ENCODE peak calls at places on chromosomes 7 and 10, in ten cellular contexts. K is WERI-Rb-1, N is astrocyte of the cerebellum, I is brain microvascular endothelial cell, S is neural progenitor cell, R is GM12878, X is hepatocyte, L is ovary, D is body of pancreas, J is epithelial cell of esophagus. P is an unnamed sample.

GRCh38 chr10:61688551-61689308 is 26.0 kb downstream of the CABCOCO1 start:
- DNase-seq in K (no peak), N (peak), I (no peak), S (no peak), R (no peak), X (no peak), L (no peak), D (no peak), J (no peak), P (no peak)

GRCh38 chr10:129788211-129788610 is 175.9 kb downstream of the EBF3 start:
- DNase-seq in K (no peak), N (no peak), I (no peak), S (no peak), R (no peak), X (no peak), L (no peak), D (no peak), J (no peak), P (no peak)

GRCh38 chr7:14073988-14074387 is 84.5 kb upstream of the ETV1 start:
- DNase-seq in K (no peak), N (no peak), I (peak), S (no peak), R (no peak), X (no peak), L (no peak), D (no peak), J (no peak), P (no peak)

GRCh38 chr7:130063036-130063435 is 7.3 kb upstream of the KLHDC10 start:
- DNase-seq in K (peak), N (peak), I (peak), S (peak), R (no peak), X (peak), L (no peak), D (peak), J (peak), P (peak)

GRCh38 chr10:36638461-36638860 is 486.9 kb upstream of the ANKRD30A start:
- DNase-seq in K (no peak), N (no peak), I (no peak), S (no peak), R (no peak), X (no peak), L (no peak), D (no peak), J (no peak), P (no peak)

GRCh38 chr10:74424565-74424964 is 273.5 kb downstream of the ADK start:
- DNase-seq in K (no peak), N (no peak), I (no peak), S (no peak), R (no peak), X (no peak), L (no peak), D (no peak), J (no peak), P (no peak)

GRCh38 chr10:67678335-67678974 is 17.5 kb downstream of the CTNNA3 start:
- DNase-seq in K (no peak), N (no peak), I (no peak), S (no peak), R (no peak), X (no peak), L (no peak), D (no peak), J (no peak), P (no peak)

GRCh38 chr7:28575241-28575643 is 162.9 kb downstream of the CREB5 start:
- DNase-seq in K (no peak), N (no peak), I (peak), S (no peak), R (no peak), X (no peak), L (no peak), D (no peak), J (peak), P (no peak)

GRCh38 chr7:42930889-42931288 is 1.1 kb downstream of the PSMA2 start:
- DNase-seq in K (no peak), N (no peak), I (no peak), S (no peak), R (no peak), X (peak), L (no peak), D (no peak), J (no peak), P (no peak)

GRCh38 chr10:69632516-69633199 is 2.6 kb downstream of the FAM241B start:
- DNase-seq in K (no peak), N (no peak), I (no peak), S (no peak), R (no peak), X (no peak), L (no peak), D (no peak), J (peak), P (no peak)

GRCh38 chr7:55784151-55784550 is 78.4 kb downstream of the SEPTIN14 start:
- DNase-seq in K (no peak), N (no peak), I (no peak), S (no peak), R (no peak), X (no peak), L (no peak), D (no peak), J (no peak), P (no peak)

GRCh38 chr10:20492447-20492846 is 404.7 kb downstream of the NEBL start:
- DNase-seq in K (no peak), N (no peak), I (no peak), S (peak), R (no peak), X (peak), L (no peak), D (no peak), J (no peak), P (peak)

GRCh38 chr10:11782793-11783557 is 40.2 kb upstream of the PROSER2 start:
- DNase-seq in K (no peak), N (peak), I (peak), S (peak), R (peak), X (peak), L (no peak), D (no peak), J (peak), P (no peak)

GRCh38 chr10:97278491-97278989 is 13.9 kb downstream of the ARHGAP19 start:
- DNase-seq in K (no peak), N (peak), I (peak), S (peak), R (no peak), X (peak), L (no peak), D (no peak), J (peak), P (no peak)

GRCh38 chr7:19899517-19899916 is 126.1 kb upstream of the TMEM196 start:
- DNase-seq in K (no peak), N (peak), I (no peak), S (no peak), R (no peak), X (no peak), L (no peak), D (no peak), J (peak), P (no peak)

GRCh38 chr10:2760736-2761135 is 306.6 kb upstream of the PFKP start:
- DNase-seq in K (no peak), N (no peak), I (no peak), S (no peak), R (no peak), X (no peak), L (no peak), D (no peak), J (no peak), P (no peak)

GRCh38 chr10:105549731-105550130 is 908.6 kb downstream of the SORCS3 start:
- DNase-seq in K (no peak), N (no peak), I (no peak), S (no peak), R (no peak), X (no peak), L (no peak), D (no peak), J (no peak), P (no peak)

GRCh38 chr10:61120805-61121204 is 176.8 kb upstream of the RHOBTB1 start:
- DNase-seq in K (no peak), N (no peak), I (no peak), S (no peak), R (no peak), X (no peak), L (no peak), D (no peak), J (no peak), P (no peak)

GRCh38 chr7:27170494-27170811 is 3.7 kb downstream of the HOXA10 start:
- DNase-seq in K (no peak), N (no peak), I (no peak), S (no peak), R (no peak), X (no peak), L (no peak), D (no peak), J (no peak), P (no peak)
- H3K4me3 ChIP-seq in K (no peak), N (no peak), I (no peak), S (no peak), R (no peak), X (peak), L (peak), D (no peak), J (no peak), P (no peak)

DNA sequence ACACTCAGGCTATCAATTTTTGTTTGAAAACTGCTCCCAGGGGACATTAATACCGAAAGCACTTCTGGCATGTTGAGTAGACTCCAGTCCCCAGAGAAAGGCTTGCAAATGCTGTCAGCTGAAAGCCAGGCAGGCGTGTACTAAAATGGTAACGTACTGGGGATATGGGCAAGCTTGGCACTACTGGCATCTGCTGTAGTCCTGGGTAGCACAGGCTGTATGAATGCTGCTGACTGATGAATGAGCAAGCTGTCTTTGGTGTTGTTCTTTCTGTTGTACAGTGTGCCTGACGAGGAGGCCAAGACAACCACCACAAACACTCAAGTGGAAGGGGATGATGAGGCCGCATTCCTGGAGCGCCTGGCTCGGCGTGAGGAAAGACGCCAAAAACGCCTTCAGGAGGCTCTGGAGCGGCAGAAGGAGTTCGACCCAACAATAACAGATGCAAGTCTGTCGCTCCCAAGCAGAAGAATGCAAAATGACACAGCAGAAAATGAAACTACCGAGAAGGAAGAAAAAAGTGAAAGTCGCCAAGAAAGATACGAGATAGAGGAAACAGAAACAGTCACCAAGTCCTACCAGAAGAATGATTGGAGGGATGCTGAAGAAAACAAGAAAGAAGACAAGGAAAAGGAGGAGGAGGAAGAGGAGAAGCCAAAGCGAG is 53.5 kb upstream of the AGBL3 start:
- DNase-seq in K (no peak), N (peak), I (peak), S (no peak), R (peak), X (no peak), L (no peak), D (no peak), J (no peak), P (no peak)
- H3K4me3 ChIP-seq in K (no peak), N (no peak), I (no peak), S (no peak), R (peak), X (no peak), L (no peak), D (no peak), J (no peak), P (no peak)

DNA sequence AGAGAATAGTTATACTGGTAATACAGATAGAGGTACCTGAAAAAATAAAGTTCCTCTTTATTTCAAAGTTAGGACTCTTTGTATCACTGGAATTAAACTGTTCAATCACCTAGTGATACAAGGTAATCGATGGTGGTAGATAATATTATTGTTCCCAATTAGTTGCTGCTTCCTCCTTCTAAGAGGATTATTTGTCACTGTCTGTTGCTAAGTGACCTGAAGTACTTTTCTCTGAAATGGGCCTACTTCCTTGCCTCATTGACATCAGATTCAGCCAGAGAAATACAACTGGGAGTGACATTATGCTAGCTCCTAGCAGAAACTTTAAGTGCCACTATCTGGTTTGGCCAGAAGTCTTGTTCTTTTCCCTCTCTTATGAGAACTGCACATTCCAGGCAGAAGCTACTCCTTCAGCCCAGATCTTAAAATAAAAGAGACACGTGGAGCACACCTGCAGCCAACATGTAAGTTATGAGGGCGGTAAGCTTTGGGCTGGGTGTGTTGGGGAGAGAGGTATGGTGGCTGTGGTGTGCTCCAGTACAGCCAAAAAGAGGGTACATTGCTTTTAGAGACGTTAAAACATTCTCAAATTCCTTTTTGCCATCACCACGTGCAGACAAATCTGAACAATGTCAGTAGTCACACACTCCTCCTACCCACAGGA is 54.8 kb downstream of the MINDY3 start:
- DNase-seq in K (no peak), N (no peak), I (no peak), S (no peak), R (no peak), X (no peak), L (no peak), D (no peak), J (no peak), P (no peak)
- H3K4me3 ChIP-seq in K (peak), N (no peak), I (no peak), S (no peak), R (no peak), X (no peak), L (no peak), D (no peak), J (no peak), P (no peak)

GRCh38 chr7:132573237-132573636 is 3.0 kb downstream of the PLXNA4 start:
- DNase-seq in K (no peak), N (no peak), I (no peak), S (no peak), R (no peak), X (no peak), L (no peak), D (no peak), J (no peak), P (no peak)

GRCh38 chr7:132571970-132572369 is 4.3 kb downstream of the PLXNA4 start:
- DNase-seq in K (no peak), N (no peak), I (no peak), S (no peak), R (no peak), X (no peak), L (no peak), D (no peak), J (no peak), P (no peak)

GRCh38 chr7:132575336-132575986 is 809 bp downstream of the PLXNA4 start:
- DNase-seq in K (peak), N (peak), I (peak), S (peak), R (no peak), X (peak), L (peak), D (peak), J (peak), P (peak)

GRCh38 chr7:132575987-132576722 is at the start of gene PLXNA4:
- DNase-seq in K (no peak), N (no peak), I (no peak), S (peak), R (no peak), X (peak), L (peak), D (peak), J (peak), P (peak)

DNA sequence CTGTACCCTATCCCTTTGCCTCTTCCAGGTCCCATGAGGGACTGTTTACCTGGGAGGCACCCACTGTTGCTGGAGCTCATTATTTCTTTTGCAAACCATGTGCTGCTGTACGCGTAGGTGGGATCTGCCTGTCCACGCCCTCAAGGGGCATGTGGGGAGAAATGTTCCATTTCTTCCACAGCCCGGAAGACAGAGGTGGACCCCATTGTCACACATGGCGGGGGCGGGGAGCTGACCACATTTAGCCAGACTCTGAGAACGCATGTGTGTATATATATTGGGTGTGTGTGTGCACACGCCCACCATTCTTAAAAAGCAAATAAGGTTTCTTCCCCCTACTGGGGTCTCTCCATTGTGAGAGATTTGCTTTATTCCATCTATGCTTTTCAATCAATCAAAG is 2.0 kb downstream of the PLXNA4 start:
- DNase-seq in K (no peak), N (no peak), I (no peak), S (peak), R (no peak), X (no peak), L (no peak), D (no peak), J (no peak), P (no peak)
- H3K4me3 ChIP-seq in K (no peak), N (no peak), I (no peak), S (peak), R (no peak), X (no peak), L (no peak), D (no peak), J (no peak), P (peak)

DNA sequence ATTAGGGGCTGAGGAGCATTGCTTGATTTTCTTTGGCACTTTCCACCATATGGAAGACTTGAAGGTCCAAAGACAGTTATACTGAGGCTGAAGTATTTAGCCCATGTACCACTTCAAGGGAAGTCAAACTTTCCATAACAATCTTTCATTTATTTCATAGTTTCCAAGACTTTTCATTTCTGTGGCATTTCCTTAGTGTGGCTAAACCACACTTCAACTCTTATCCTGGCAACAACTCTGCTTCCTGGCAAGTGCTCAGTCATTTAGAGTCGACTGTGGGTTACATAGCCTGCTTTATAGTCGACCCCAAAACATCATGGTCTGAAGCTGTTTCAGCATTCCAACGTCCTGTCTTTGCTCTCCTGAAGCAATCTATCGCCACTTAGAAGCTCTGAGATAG is 343.0 kb upstream of the SEMA3D start:
- DNase-seq in K (no peak), N (peak), I (peak), S (no peak), R (no peak), X (no peak), L (no peak), D (no peak), J (no peak), P (no peak)
- H3K4me3 ChIP-seq in K (no peak), N (no peak), I (no peak), S (no peak), R (no peak), X (no peak), L (no peak), D (no peak), J (no peak), P (no peak)

GRCh38 chr7:27174077-27175004 is at the start of gene HOXA10:
- DNase-seq in K (peak), N (no peak), I (no peak), S (no peak), R (no peak), X (no peak), L (peak), D (no peak), J (no peak), P (no peak)

GRCh38 chr7:27176343-27176731 is 2.2 kb upstream of the HOXA10 start:
- DNase-seq in K (peak), N (no peak), I (no peak), S (no peak), R (no peak), X (no peak), L (peak), D (no peak), J (no peak), P (no peak)

GRCh38 chr7:27175626-27176342 is 1.7 kb upstream of the HOXA10 start:
- DNase-seq in K (peak), N (no peak), I (no peak), S (no peak), R (no peak), X (no peak), L (no peak), D (no peak), J (no peak), P (no peak)

GRCh38 chr7:27173412-27174076 is 576 bp downstream of the HOXA10 start:
- DNase-seq in K (peak), N (no peak), I (no peak), S (no peak), R (no peak), X (no peak), L (peak), D (peak), J (no peak), P (no peak)

GRCh38 chr7:27175005-27175625 is 995 bp upstream of the HOXA10 start:
- DNase-seq in K (peak), N (no peak), I (no peak), S (no peak), R (no peak), X (no peak), L (peak), D (no peak), J (no peak), P (no peak)
- H3K4me3 ChIP-seq in K (no peak), N (no peak), I (no peak), S (no peak), R (no peak), X (no peak), L (peak), D (no peak), J (no peak), P (no peak)

DNA sequence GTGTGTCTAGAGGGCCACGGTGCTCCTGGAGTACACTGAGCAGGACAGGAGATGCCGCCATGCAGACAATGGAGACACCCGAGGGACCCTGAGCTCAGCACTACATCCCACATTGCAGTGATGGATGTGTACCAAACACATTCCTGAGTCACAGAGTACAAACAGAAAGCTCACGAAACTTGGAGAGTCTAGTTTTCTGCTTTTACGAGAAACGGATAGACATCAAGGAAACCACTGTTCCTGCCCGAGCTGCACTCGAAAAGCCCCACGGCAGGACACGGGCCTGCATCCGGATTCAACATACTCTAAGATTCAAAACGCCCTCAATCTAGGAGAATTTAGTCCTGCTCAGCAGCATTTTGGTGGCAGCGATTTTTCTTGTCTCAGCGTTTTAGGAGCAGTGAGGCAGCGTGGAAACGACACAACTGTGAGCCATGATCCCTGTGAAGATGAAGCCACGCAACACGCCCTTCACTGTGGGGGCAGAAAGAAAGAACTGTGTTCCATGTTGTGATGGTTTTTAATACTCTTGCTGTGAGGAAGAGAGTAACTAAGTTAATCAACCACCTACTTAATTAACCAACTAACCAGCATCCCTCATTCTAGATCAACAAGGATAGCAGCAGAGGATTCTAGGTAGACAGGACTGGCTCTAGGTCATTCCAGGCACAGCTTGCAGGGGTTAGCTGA is 3.2 kb downstream of the TNS3 start:
- DNase-seq in K (no peak), N (no peak), I (peak), S (no peak), R (no peak), X (peak), L (no peak), D (no peak), J (peak), P (no peak)
- H3K4me3 ChIP-seq in K (no peak), N (no peak), I (no peak), S (no peak), R (no peak), X (no peak), L (no peak), D (no peak), J (no peak), P (no peak)

DNA sequence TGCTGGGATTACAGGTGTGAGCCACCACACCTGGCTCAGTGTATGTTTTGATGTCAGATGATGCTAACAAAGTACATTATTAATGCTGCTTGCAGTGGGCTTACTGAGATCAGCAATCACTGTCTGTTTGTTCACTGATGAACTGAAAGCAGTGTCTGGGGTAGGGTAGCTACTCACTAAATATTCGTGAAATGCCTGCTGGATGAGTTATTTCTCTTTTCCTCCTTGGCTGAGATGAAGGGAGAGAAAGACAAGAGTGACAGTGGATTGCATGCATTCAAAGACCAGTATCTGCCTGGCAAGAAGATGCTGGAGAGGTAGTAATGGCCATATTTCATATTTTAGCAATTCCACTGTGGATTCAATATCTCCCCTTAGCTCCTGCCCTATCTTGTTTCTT is 32.3 kb downstream of the FAM107B start:
- DNase-seq in K (no peak), N (no peak), I (no peak), S (no peak), R (no peak), X (no peak), L (no peak), D (no peak), J (no peak), P (no peak)
- H3K4me3 ChIP-seq in K (no peak), N (no peak), I (no peak), S (no peak), R (no peak), X (no peak), L (no peak), D (no peak), J (no peak), P (no peak)